ENCODE peak calls at places on chromosomes 5 and 9, in eight cellular contexts. Y is GM23248, D is A549, Q is thoracic aorta, B is RWPE2, W is ovary, A is upper lobe of left lung, M is MM.1S. K is an unnamed sample. For H3K4me1, the result is how much of the 10 kb centered on the place peaks cover.

GRCh38 chr9:3527653-3527960 is 1.8 kb upstream of the RFX3 start:
- DNase-seq in B (no peak), W (no peak), Q (no peak), A (no peak), D (no peak), Y (no peak), M (no peak), K (no peak)

GRCh38 chr5:158716668-158717067 is 383.0 kb downstream of the EBF1 start:
- DNase-seq in D (no peak), W (no peak), Q (no peak), Y (no peak), B (no peak), M (peak), A (no peak), K (no peak)

GRCh38 chr5:103255666-103256065 is 2.9 kb upstream of the MACIR start:
- DNase-seq in M (no peak), D (no peak), B (no peak), W (no peak), Q (no peak), Y (no peak), A (no peak), K (no peak)

GRCh38 chr9:99931155-99931840 is 24.8 kb downstream of the STX17 start:
- DNase-seq in B (no peak), A (no peak), W (no peak), Y (peak), D (no peak), Q (no peak), M (no peak), K (no peak)

GRCh38 chr5:109533847-109534272 is 124.1 kb upstream of the PJA2 start:
- DNase-seq in D (no peak), B (no peak), Q (no peak), Y (peak), M (no peak), A (no peak), W (no peak), K (no peak)

GRCh38 chr9:99181621-99182020 is 40.1 kb downstream of the ALG2 start:
- DNase-seq in M (peak), Q (no peak), D (no peak), B (no peak), A (no peak), W (no peak), Y (no peak), K (no peak)

GRCh38 chr5:171288066-171288465 is 21.0 kb upstream of the TLX3 start:
- DNase-seq in M (no peak), Q (no peak), D (no peak), W (no peak), B (no peak), A (no peak), Y (no peak), K (no peak)

GRCh38 chr5:38208782-38209378 is 49.5 kb upstream of the EGFLAM start:
- DNase-seq in W (peak), A (no peak), M (peak), D (peak), Q (no peak), Y (peak), B (no peak), K (no peak)

GRCh38 chr5:103467831-103468230 is 94.8 kb downstream of the NUDT12 start:
- DNase-seq in Q (no peak), D (no peak), Y (no peak), A (no peak), M (no peak), W (no peak), B (no peak), K (no peak)

GRCh38 chr5:67182406-67182805 is 14.2 kb downstream of the CD180 start:
- DNase-seq in D (no peak), Y (peak), W (peak), Q (peak), B (no peak), M (no peak), A (peak), K (no peak)

GRCh38 chr5:137822158-137822764 is 45.4 kb upstream of the MYOT start:
- DNase-seq in B (no peak), D (peak), W (no peak), M (no peak), Y (peak), A (peak), Q (no peak), K (no peak)

GRCh38 chr5:91419571-91420537 is 36.7 kb upstream of the ARRDC3 start:
- DNase-seq in M (peak), B (no peak), W (peak), Q (no peak), D (peak), A (no peak), Y (peak), K (peak)

GRCh38 chr9:111839981-111840380 is 45.2 kb upstream of the SHOC1 start:
- DNase-seq in M (no peak), Y (peak), D (no peak), Q (no peak), W (no peak), B (no peak), A (no peak), K (no peak)

GRCh38 chr5:138138949-138139775 is at the start of gene NME5:
- DNase-seq in Q (no peak), A (peak), B (no peak), Y (no peak), W (peak), M (peak), D (no peak), K (no peak)

GRCh38 chr5:31095796-31096195 is 97.7 kb upstream of the CDH6 start:
- DNase-seq in Q (no peak), B (no peak), W (no peak), Y (no peak), A (no peak), M (no peak), D (no peak), K (no peak)

GRCh38 chr5:15142458-15142857 is 270.9 kb upstream of the ANKH start:
- DNase-seq in Y (no peak), A (no peak), Q (no peak), W (no peak), M (no peak), B (no peak), D (no peak), K (no peak)

GRCh38 chr5:10030219-10030831 is 219.4 kb downstream of the ATPSCKMT start:
- DNase-seq in B (no peak), Y (peak), M (no peak), Q (no peak), A (no peak), W (no peak), D (no peak), K (no peak)

GRCh38 chr9:86097510-86098224 is 1.7 kb downstream of the GOLM1 start:
- DNase-seq in D (no peak), Y (no peak), B (no peak), W (no peak), Q (no peak), M (no peak), A (no peak), K (no peak)

DNA sequence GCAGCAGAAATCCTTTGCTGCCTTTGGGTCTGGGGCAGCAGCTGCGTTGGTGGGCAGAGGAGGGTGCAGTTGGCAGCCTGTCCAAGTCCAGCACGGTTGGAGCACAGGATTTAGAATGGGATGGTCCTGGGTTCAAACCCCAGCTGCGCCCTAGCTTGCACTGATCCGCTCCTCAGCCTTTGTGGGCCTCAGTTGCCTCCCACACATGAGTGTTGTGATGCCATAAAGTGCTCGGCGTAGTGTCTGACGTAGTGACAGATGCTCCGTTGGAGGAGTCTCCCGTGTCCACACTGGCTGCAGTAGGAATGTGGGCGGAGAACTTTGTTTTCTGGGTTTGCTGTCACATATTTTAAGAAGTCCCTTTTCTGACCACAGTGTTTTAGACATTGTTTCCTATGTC is 36.0 kb downstream of the SLC46A2 start:
- DNase-seq in Q (no peak), Y (no peak), B (no peak), M (no peak), A (no peak), D (no peak), W (no peak), K (no peak)
- H3K4me1 ChIP-seq in Q (under half), Y (under half), B (under half), M (under half), A (under half), D (under half), W (under half), K (under half)

DNA sequence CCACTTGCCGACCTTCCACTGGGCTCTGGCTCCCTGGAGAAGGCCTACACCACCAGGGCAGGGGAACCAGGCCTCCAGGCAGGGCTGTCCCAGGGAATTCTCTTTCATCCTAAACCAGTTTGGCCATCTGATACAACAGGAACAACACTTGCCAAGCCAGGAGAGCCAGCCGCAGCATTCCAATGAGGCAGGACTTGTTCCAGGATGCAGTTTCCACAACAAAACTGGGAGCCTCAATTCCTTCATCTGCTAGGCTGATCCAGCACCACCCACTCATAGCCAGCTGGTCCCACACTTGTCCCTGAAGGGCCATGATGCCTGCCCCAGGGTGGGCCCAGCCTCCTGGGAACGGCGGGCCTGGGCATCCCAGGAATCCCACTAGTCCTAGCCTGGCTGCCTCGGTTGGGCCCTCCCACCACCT is 26.0 kb downstream of the BICD2 start:
- DNase-seq in A (no peak), Q (no peak), D (no peak), W (no peak), Y (peak), M (no peak), B (peak), K (no peak)
- H3K27ac ChIP-seq in A (peak), Q (no peak), D (no peak), W (no peak), Y (no peak), M (peak), B (peak), K (no peak)

GRCh38 chr9:91681461-91682305 is 258.1 kb upstream of the NFIL3 start:
- DNase-seq in M (peak), A (peak), W (peak), Q (no peak), Y (peak), B (no peak), D (peak), K (peak)
- H3K4me1 ChIP-seq in M (under half), A (under half), W (under half), Q (under half), Y (under half), B (under half), D (under half), K (under half)

GRCh38 chr5:124700333-124700732 is 46.1 kb downstream of the ZNF608 start:
- DNase-seq in B (no peak), M (no peak), A (no peak), Q (no peak), D (no peak), W (no peak), Y (no peak), K (no peak)

GRCh38 chr5:124697482-124697881 is 49.0 kb downstream of the ZNF608 start:
- DNase-seq in Q (no peak), B (no peak), M (no peak), D (no peak), Y (no peak), W (no peak), A (no peak), K (no peak)

GRCh38 chr5:124697912-124698690 is 48.3 kb downstream of the ZNF608 start:
- DNase-seq in D (no peak), Q (no peak), W (no peak), B (no peak), Y (peak), M (no peak), A (no peak), K (no peak)

GRCh38 chr5:124696898-124697297 is 49.5 kb downstream of the ZNF608 start:
- DNase-seq in B (no peak), W (no peak), Q (no peak), A (no peak), M (no peak), Y (no peak), D (no peak), K (no peak)

DNA sequence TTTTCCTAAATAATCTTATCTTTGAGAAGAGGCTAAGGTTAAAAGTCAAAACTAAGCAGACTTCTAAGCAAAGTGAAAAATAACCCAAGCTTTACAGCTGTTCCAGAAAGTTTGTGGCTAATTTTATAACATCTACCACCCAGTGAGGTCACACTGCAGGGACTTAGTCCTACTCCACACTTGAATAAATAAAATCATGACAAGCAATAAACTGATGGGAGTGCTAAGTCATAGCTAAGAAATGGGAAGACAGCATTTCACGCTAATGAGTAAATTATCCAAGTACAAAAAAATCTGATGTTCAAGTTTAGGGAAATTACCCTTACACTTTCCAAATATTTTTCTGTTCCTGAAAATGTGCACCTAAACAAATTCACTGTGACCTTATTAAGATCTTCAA is 47.7 kb downstream of the ZNF608 start:
- DNase-seq in Q (no peak), W (no peak), D (no peak), M (no peak), Y (peak), B (no peak), A (no peak), K (no peak)
- H3K27ac ChIP-seq in Q (peak), W (no peak), D (no peak), M (no peak), Y (no peak), B (no peak), A (peak), K (no peak)

GRCh38 chr9:130204341-130204740 is 32.1 kb downstream of the NCS1 start:
- DNase-seq in M (no peak), Y (no peak), A (no peak), B (no peak), W (no peak), D (no peak), Q (no peak), K (no peak)
- H3K4me1 ChIP-seq in M (under half), Y (under half), A (under half), B (under half), W (under half), D (under half), Q (under half), K (under half)

GRCh38 chr9:116152941-116153764 is 438 bp upstream of the PAPPA start:
- DNase-seq in M (no peak), A (no peak), Y (peak), Q (no peak), W (peak), B (no peak), D (peak), K (no peak)
- H3K27ac ChIP-seq in M (no peak), A (no peak), Y (peak), Q (peak), W (no peak), B (peak), D (peak), K (no peak)